ENCODE peak calls at places on chromosomes 3 and 15, in nine cellular contexts. Y, H, P, O, N, L, J, G and D are unnamed samples.

GRCh38 chr3:16999871-17000270 is 115.1 kb downstream of the PLCL2 start:
- DNase-seq in L (no peak), J (no peak), H (no peak), O (no peak), Y (no peak), P (no peak), N (no peak), G (no peak), D (no peak)

GRCh38 chr3:156388469-156389150 is 166.3 kb downstream of the SSR3 start:
- DNase-seq in Y (no peak), O (no peak), J (no peak), G (no peak), H (no peak), P (no peak), N (peak; percentile 57), L (peak; percentile 40), D (no peak)

GRCh38 chr15:81097893-81098280 is 36.2 kb upstream of the CFAP161 start:
- DNase-seq in H (no peak), J (no peak), O (no peak), G (no peak), Y (peak; percentile 62), L (no peak), P (no peak), N (no peak), D (no peak)

GRCh38 chr3:143134446-143134845 is 14.9 kb downstream of the CHST2 start:
- DNase-seq in P (no peak), H (no peak), G (no peak), Y (no peak), J (no peak), N (no peak), L (no peak), O (no peak), D (no peak)

GRCh38 chr3:44825264-44825925 is 36.3 kb upstream of the TMEM42 start:
- DNase-seq in P (no peak), O (no peak), Y (no peak), G (no peak), H (peak; percentile 73), L (no peak), J (no peak), N (no peak), D (peak; percentile 93)

GRCh38 chr3:25574172-25574765 is 90.4 kb downstream of the TOP2B start:
- DNase-seq in N (no peak), P (no peak), Y (no peak), O (no peak), J (no peak), L (no peak), G (no peak), H (no peak), D (no peak)

GRCh38 chr3:141552440-141552991 is 65.7 kb downstream of the RASA2 start:
- DNase-seq in P (no peak), G (no peak), H (no peak), L (no peak), Y (no peak), N (no peak), J (no peak), O (no peak), D (peak; percentile 29)

GRCh38 chr3:48709051-48709461 is 8.0 kb downstream of the IP6K2 start:
- DNase-seq in J (no peak), H (peak; percentile 95), G (no peak), Y (no peak), O (peak; percentile 80), L (no peak), N (no peak), P (no peak), D (no peak)

GRCh38 chr3:133655731-133656130 is 6.0 kb downstream of the TOPBP1 start:
- DNase-seq in L (no peak), J (no peak), Y (no peak), P (no peak), O (no peak), H (no peak), N (no peak), G (no peak), D (no peak)

DNA sequence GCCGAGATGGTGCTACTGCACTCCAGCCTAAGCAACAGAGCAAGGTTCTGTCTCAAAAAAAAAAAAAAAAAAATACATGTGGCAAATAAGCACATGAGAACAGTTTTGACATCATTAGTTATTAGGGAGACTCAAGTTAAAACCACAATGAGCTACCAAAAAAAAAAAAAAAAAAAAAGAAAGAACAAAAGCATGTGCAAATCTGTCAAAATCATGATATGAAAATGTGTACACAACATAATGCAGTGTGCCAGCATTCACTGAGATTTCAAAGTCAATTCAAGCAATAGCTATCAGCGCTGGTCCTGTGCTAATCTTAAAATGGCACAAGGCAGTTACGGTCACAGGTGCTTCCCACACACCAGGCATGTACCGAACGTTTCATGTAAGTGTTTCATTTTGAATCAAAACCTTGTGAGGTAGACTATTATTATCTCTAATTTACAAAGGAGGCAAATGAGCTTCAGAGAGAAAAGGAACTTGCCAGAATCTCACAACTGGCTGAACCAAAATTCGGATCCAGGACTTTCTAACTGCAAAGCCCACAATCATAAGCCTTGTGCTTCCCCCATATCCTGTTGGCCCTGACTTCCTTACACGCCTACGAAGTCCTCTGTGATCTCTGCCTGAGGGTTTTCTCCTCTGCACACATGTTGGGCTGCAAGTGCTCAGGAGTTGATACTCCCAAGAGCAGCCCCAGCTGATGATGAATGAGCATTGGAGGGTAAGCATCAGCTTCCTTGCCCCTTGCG is 200.1 kb upstream of the PROK2 start:
- DNase-seq in L (no peak), P (no peak), G (no peak), H (no peak), N (no peak), J (no peak), O (no peak), Y (no peak), D (no peak)
- H3K4me1 ChIP-seq in L (no peaks in the 10 kb centered on the region), P (peaks cover 2% of the 10 kb centered on the region), G (peaks cover 18% of the 10 kb centered on the region), H (peaks cover 16% of the 10 kb centered on the region), N (no peaks in the 10 kb centered on the region), J (no peaks in the 10 kb centered on the region), O (no peaks in the 10 kb centered on the region), Y (no peaks in the 10 kb centered on the region), D (peaks cover 30% of the 10 kb centered on the region)

GRCh38 chr3:13483988-13484695 is 4.0 kb downstream of the HDAC11 start:
- DNase-seq in O (no peak), Y (peak; percentile 32), P (peak; percentile 54), G (no peak), N (no peak), J (peak; percentile 14), H (no peak), L (peak; percentile 6), D (no peak)
- H3K4me1 ChIP-seq in O (peaks cover 6% of the 10 kb centered on the region), Y (peaks cover 32% of the 10 kb centered on the region), P (peaks cover 3% of the 10 kb centered on the region), G (peaks cover 19% of the 10 kb centered on the region), N (peaks cover 29% of the 10 kb centered on the region), J (peaks cover 17% of the 10 kb centered on the region), H (peaks cover 30% of the 10 kb centered on the region), L (peaks cover 44% of the 10 kb centered on the region), D (peaks cover 3% of the 10 kb centered on the region)

DNA sequence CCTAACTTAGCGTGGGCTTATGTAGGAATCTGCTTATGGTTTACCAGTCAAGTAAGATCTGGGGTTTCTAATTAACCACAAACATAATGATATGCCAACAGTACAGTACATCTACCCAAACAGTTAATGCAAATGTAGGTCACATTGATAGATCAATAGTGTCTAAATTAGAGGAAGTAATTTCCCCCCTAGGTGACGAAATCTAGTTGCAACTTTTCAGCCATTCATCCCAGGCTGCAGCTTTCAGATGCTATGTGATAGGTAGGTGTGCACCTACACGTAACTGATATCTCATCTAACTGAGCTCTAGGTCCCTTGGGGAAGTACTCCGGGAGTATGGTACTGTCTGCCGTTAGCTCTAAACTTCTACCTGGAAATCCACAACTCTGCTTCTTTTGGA is 57.2 kb downstream of the CRTC3 start:
- DNase-seq in O (no peak), L (no peak), G (no peak), P (no peak), N (no peak), H (no peak), J (no peak), Y (no peak), D (no peak)
- H3K4me1 ChIP-seq in O (no peaks in the 10 kb centered on the region), L (peaks cover 83% of the 10 kb centered on the region), G (peaks cover 17% of the 10 kb centered on the region), P (no peaks in the 10 kb centered on the region), N (peaks cover 76% of the 10 kb centered on the region), H (no peaks in the 10 kb centered on the region), J (peaks cover 16% of the 10 kb centered on the region), Y (peaks cover 31% of the 10 kb centered on the region), D (peaks cover 12% of the 10 kb centered on the region)

GRCh38 chr3:124780356-124780755 is 50.1 kb downstream of the UMPS start:
- DNase-seq in N (peak; percentile 87), J (no peak), G (no peak), L (peak; percentile 81), H (no peak), O (peak; percentile 92), Y (peak; percentile 88), P (no peak), D (peak; percentile 93)
- H3K4me1 ChIP-seq in N (peaks cover 73% of the 10 kb centered on the region), J (peaks cover 20% of the 10 kb centered on the region), G (peaks cover 45% of the 10 kb centered on the region), L (peaks cover 97% of the 10 kb centered on the region), H (peaks cover 16% of the 10 kb centered on the region), O (peaks cover 20% of the 10 kb centered on the region), Y (peaks cover 38% of the 10 kb centered on the region), P (peaks cover 5% of the 10 kb centered on the region), D (peaks cover 38% of the 10 kb centered on the region)

GRCh38 chr3:77254967-77255831 is 215.3 kb downstream of the ROBO2 start:
- DNase-seq in G (peak; percentile 6), J (no peak), P (peak; percentile 63), O (no peak), Y (no peak), H (peak; percentile 27), L (no peak), N (peak; percentile 40), D (no peak)
- H3K4me1 ChIP-seq in G (no peaks in the 10 kb centered on the region), J (no peaks in the 10 kb centered on the region), P (no peaks in the 10 kb centered on the region), O (no peaks in the 10 kb centered on the region), Y (no peaks in the 10 kb centered on the region), H (no peaks in the 10 kb centered on the region), L (no peaks in the 10 kb centered on the region), N (no peaks in the 10 kb centered on the region), D (no peaks in the 10 kb centered on the region)

DNA sequence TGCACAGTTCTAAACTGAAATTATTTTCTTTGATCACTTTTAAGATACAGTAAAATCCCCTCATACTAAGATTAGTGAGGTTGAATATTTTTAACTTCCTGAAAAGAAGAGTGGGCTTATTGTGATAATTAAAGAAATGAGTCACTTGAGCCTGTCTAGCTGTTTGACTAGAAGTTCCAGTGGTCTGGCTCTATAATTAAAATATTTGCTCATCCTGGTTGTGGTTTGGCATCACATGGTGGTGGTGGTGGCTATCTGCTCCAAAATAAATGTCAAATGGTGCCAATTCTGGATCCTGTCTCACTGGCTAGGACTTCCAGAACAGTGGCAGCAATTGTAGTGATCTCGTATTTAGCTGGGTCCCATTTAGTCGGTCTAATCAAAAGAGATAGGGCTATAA is 8.6 kb upstream of the TEX9 start:
- DNase-seq in H (peak; percentile 74), L (no peak), Y (no peak), P (no peak), N (no peak), G (no peak), O (peak; percentile 58), J (no peak), D (no peak)
- H3K4me1 ChIP-seq in H (peaks cover 5% of the 10 kb centered on the region), L (no peaks in the 10 kb centered on the region), Y (no peaks in the 10 kb centered on the region), P (no peaks in the 10 kb centered on the region), N (peaks cover 3% of the 10 kb centered on the region), G (no peaks in the 10 kb centered on the region), O (no peaks in the 10 kb centered on the region), J (no peaks in the 10 kb centered on the region), D (peaks cover 24% of the 10 kb centered on the region)

GRCh38 chr3:39385456-39386098 is 2.4 kb downstream of the SLC25A38 start:
- DNase-seq in H (no peak), N (no peak), Y (no peak), L (no peak), P (no peak), O (no peak), J (no peak), G (no peak), D (no peak)
- H3K4me1 ChIP-seq in H (peaks cover 13% of the 10 kb centered on the region), N (peaks cover 34% of the 10 kb centered on the region), Y (peaks cover 23% of the 10 kb centered on the region), L (peaks cover 54% of the 10 kb centered on the region), P (peaks cover 6% of the 10 kb centered on the region), O (no peaks in the 10 kb centered on the region), J (peaks cover 32% of the 10 kb centered on the region), G (peaks cover 18% of the 10 kb centered on the region), D (peaks cover 14% of the 10 kb centered on the region)